ENCODE peak calls at places on chromosome X, in nine cellular contexts. D is NCI-H1048; N is glutamatergic neuron; I is C1 segment of cervical spinal cord; S is CD8-positive, alpha-beta T cell; H is NCI-H1105; Q is fibroblast of lung; B is cardiac muscle cell; Y is neural progenitor cell. T is an unnamed sample.

GRCh38 chrX:11908371-11908770 is 150.3 kb downstream of the MSL3 start:
- DNase-seq in H (no peak), N (no peak), S (no peak), D (no peak), B (peak; percentile 10), Y (peak; percentile 36), Q (peak; percentile 23), I (no peak), T (no peak)

GRCh38 chrX:119008122-119008744 is 33.8 kb downstream of the LONRF3 start:
- DNase-seq in S (peak; percentile 10), I (no peak), D (no peak), N (peak; percentile 57), Y (peak; percentile 27), B (peak; percentile 29), H (peak; percentile 10), Q (no peak), T (no peak)

GRCh38 chrX:22999696-23000223 is at the start of gene DDX53:
- DNase-seq in Q (no peak), I (no peak), B (no peak), N (no peak), D (no peak), S (no peak), H (no peak), Y (no peak), T (no peak)

GRCh38 chrX:13051529-13052172 is 7.2 kb upstream of the FAM9C start:
- DNase-seq in I (no peak), S (peak; percentile 26), N (no peak), D (no peak), Y (no peak), B (no peak), Q (peak; percentile 66), H (no peak), T (no peak)

GRCh38 chrX:135973025-135973547 is 702 bp downstream of the MMGT1 start:
- DNase-seq in Q (no peak), D (no peak), S (no peak), I (no peak), Y (no peak), B (peak; percentile 5), N (no peak), H (no peak), T (no peak)

GRCh38 chrX:54087661-54088060 is 43.4 kb upstream of the PHF8 start:
- DNase-seq in D (no peak), S (no peak), Q (no peak), N (peak; percentile 66), H (no peak), Y (no peak), I (no peak), B (no peak), T (no peak)

GRCh38 chrX:155747520-155747919 is 133.6 kb upstream of the VAMP7 start:
- DNase-seq in I (no peak), Q (no peak), S (no peak), D (no peak), B (no peak), H (peak; percentile 84), N (no peak), Y (no peak), T (no peak)

GRCh38 chrX:16838202-16839066 is 31.7 kb downstream of the RBBP7 start:
- DNase-seq in I (no peak), S (no peak), Q (peak; percentile 86), Y (peak; percentile 16), D (no peak), H (no peak), N (no peak), B (peak; percentile 66), T (no peak)

GRCh38 chrX:51182545-51182944 is 150.1 kb upstream of the NUDT10 start:
- DNase-seq in Y (peak; percentile 33), I (no peak), H (no peak), S (no peak), B (peak; percentile 12), D (no peak), N (no peak), Q (no peak), T (no peak)

GRCh38 chrX:100928660-100929613 is at the start of gene XKRX:
- DNase-seq in Y (peak; percentile 62), N (peak; percentile 33), D (no peak), H (peak; percentile 67), S (peak; percentile 9), I (no peak), B (peak; percentile 52), Q (peak; percentile 18), T (no peak)

GRCh38 chrX:133638285-133638684 is 223.0 kb upstream of the GPC4 start:
- DNase-seq in Y (no peak), N (no peak), I (no peak), D (no peak), Q (peak; percentile 60), S (no peak), B (no peak), H (peak; percentile 1), T (no peak)

GRCh38 chrX:94545722-94546121 is 871.7 kb downstream of the FAM133A start:
- DNase-seq in N (no peak), I (no peak), H (no peak), D (no peak), Y (no peak), Q (no peak), B (no peak), S (no peak), T (no peak)

GRCh38 chrX:154748712-154749339 is 2.1 kb downstream of the GAB3 start:
- DNase-seq in Y (peak; percentile 60), D (no peak), H (peak; percentile 39), S (no peak), Q (peak; percentile 20), B (peak; percentile 61), I (no peak), N (no peak), T (no peak)

GRCh38 chrX:150063138-150063518 is 124.8 kb upstream of the EOLA2 start:
- DNase-seq in Q (no peak), S (no peak), D (no peak), N (no peak), H (no peak), Y (no peak), I (no peak), B (no peak), T (no peak)

GRCh38 chrX:86806786-86807185 is 658.5 kb downstream of the DACH2 start:
- DNase-seq in I (no peak), Y (peak; percentile 40), H (no peak), B (peak; percentile 52), N (no peak), S (no peak), D (peak; percentile 0), Q (no peak), T (no peak)

GRCh38 chrX:45628041-45628440 is 427.4 kb upstream of the DIPK2B start:
- DNase-seq in Q (peak; percentile 61), Y (no peak), B (no peak), H (no peak), N (no peak), I (no peak), S (no peak), D (no peak), T (no peak)

GRCh38 chrX:49910344-49910743 is 12.1 kb upstream of the CLCN5 start:
- DNase-seq in S (no peak), I (no peak), Q (no peak), D (no peak), Y (no peak), N (no peak), B (no peak), H (peak; percentile 7), T (no peak)